ENCODE peak calls at places on chromosomes 6 and 20, in six cellular contexts. One of them, this sample, is unnamed.

GRCh38 chr6:167683028-167683862 is 143.5 kb upstream of the AFDN start:
- DNase-seq in dermis microvascular lymphatic vessel endothelial cell: peak; percentile 92
- DNase-seq in SJSA1: peak; percentile 77
- DNase-seq in AML-193: no peak
- DNase-seq in coronary artery: no peak
- DNase-seq in SK-MEL-5: peak; percentile 98
- DNase-seq in this sample: peak; percentile 93

GRCh38 chr20:24481188-24481587 is 11.8 kb downstream of the SYNDIG1 start:
- DNase-seq in dermis microvascular lymphatic vessel endothelial cell: no peak
- DNase-seq in SJSA1: no peak
- DNase-seq in AML-193: no peak
- DNase-seq in coronary artery: no peak
- DNase-seq in SK-MEL-5: no peak
- DNase-seq in this sample: no peak

GRCh38 chr20:63054103-63054474 is 47.3 kb upstream of the BHLHE23 start:
- DNase-seq in dermis microvascular lymphatic vessel endothelial cell: no peak
- DNase-seq in SJSA1: peak; percentile 39
- DNase-seq in AML-193: no peak
- DNase-seq in coronary artery: no peak
- DNase-seq in SK-MEL-5: no peak
- DNase-seq in this sample: no peak

GRCh38 chr6:116447496-116448011 is 13.6 kb upstream of the CALHM6 start:
- DNase-seq in dermis microvascular lymphatic vessel endothelial cell: no peak
- DNase-seq in SJSA1: peak; percentile 71
- DNase-seq in AML-193: peak; percentile 93
- DNase-seq in coronary artery: no peak
- DNase-seq in SK-MEL-5: peak; percentile 55
- DNase-seq in this sample: no peak

GRCh38 chr6:145733770-145734169 is 1.6 kb downstream of the EPM2A start:
- DNase-seq in dermis microvascular lymphatic vessel endothelial cell: no peak
- DNase-seq in SJSA1: no peak
- DNase-seq in AML-193: peak; percentile 60
- DNase-seq in coronary artery: no peak
- DNase-seq in SK-MEL-5: peak; percentile 8
- DNase-seq in this sample: peak; percentile 16

GRCh38 chr6:40914005-40914404 is 125.0 kb downstream of the UNC5CL start:
- DNase-seq in dermis microvascular lymphatic vessel endothelial cell: no peak
- DNase-seq in SJSA1: no peak
- DNase-seq in AML-193: no peak
- DNase-seq in coronary artery: no peak
- DNase-seq in SK-MEL-5: no peak
- DNase-seq in this sample: no peak

GRCh38 chr20:10449270-10449669 is 14.2 kb downstream of the SLX4IP start:
- DNase-seq in dermis microvascular lymphatic vessel endothelial cell: no peak
- DNase-seq in SJSA1: no peak
- DNase-seq in AML-193: no peak
- DNase-seq in coronary artery: no peak
- DNase-seq in SK-MEL-5: no peak
- DNase-seq in this sample: no peak

GRCh38 chr6:85662251-85662650 is 19.6 kb upstream of the SYNCRIP start:
- DNase-seq in dermis microvascular lymphatic vessel endothelial cell: no peak
- DNase-seq in SJSA1: no peak
- DNase-seq in AML-193: no peak
- DNase-seq in coronary artery: no peak
- DNase-seq in SK-MEL-5: no peak
- DNase-seq in this sample: no peak

GRCh38 chr6:4790158-4790899 is 14.1 kb downstream of the CDYL start:
- DNase-seq in dermis microvascular lymphatic vessel endothelial cell: no peak
- DNase-seq in SJSA1: no peak
- DNase-seq in AML-193: no peak
- DNase-seq in coronary artery: no peak
- DNase-seq in SK-MEL-5: no peak
- DNase-seq in this sample: no peak

GRCh38 chr6:131199568-131200272 is 64.5 kb downstream of the AKAP7 start:
- DNase-seq in dermis microvascular lymphatic vessel endothelial cell: peak; percentile 51
- DNase-seq in SJSA1: no peak
- DNase-seq in AML-193: peak; percentile 80
- DNase-seq in coronary artery: no peak
- DNase-seq in SK-MEL-5: peak; percentile 72
- DNase-seq in this sample: peak; percentile 78

GRCh38 chr6:137173501-137173900 is at the start of gene IL22RA2:
- DNase-seq in dermis microvascular lymphatic vessel endothelial cell: no peak
- DNase-seq in SJSA1: no peak
- DNase-seq in AML-193: no peak
- DNase-seq in coronary artery: no peak
- DNase-seq in SK-MEL-5: no peak
- DNase-seq in this sample: no peak

GRCh38 chr20:21159658-21160380 is 33.9 kb downstream of the KIZ start:
- DNase-seq in dermis microvascular lymphatic vessel endothelial cell: no peak
- DNase-seq in SJSA1: no peak
- DNase-seq in AML-193: no peak
- DNase-seq in coronary artery: no peak
- DNase-seq in SK-MEL-5: no peak
- DNase-seq in this sample: no peak

This sample was measured in lung microvascular endothelial cell.